ENCODE peak calls at places on chromosomes 6 and 20, in five cellular contexts. Q is neural crest cell, C is mucosa of descending colon, W is HCT116, O is fibroblast of mammary gland. P is an unnamed sample.

GRCh38 chr6:3929281-3929798 is 80.2 kb downstream of the FAM50B start:
- DNase-seq in O (peak), W (no peak), C (no peak), Q (no peak), P (no peak)

GRCh38 chr6:83708970-83709747 is at the start of gene SNAP91:
- DNase-seq in W (no peak), O (no peak), C (peak), Q (peak), P (peak)

GRCh38 chr6:68967549-68968300 is 332.6 kb downstream of the ADGRB3 start:
- DNase-seq in O (peak), W (peak), C (no peak), Q (peak), P (peak)

GRCh38 chr20:39214778-39215177 is 252.6 kb downstream of the DHX35 start:
- DNase-seq in W (no peak), C (no peak), O (no peak), Q (no peak), P (no peak)

GRCh38 chr6:26383624-26384417 is 913 bp downstream of the BTN2A2 start:
- DNase-seq in W (no peak), C (peak), O (peak), Q (no peak), P (peak)

GRCh38 chr20:63350196-63350595 is 11.0 kb downstream of the CHRNA4 start:
- DNase-seq in Q (no peak), O (no peak), C (no peak), W (no peak), P (no peak)

GRCh38 chr6:169667716-169668115 is 34.1 kb downstream of the WDR27 start:
- DNase-seq in O (no peak), Q (no peak), W (no peak), C (no peak), P (no peak)

GRCh38 chr6:120736740-120737139 is 597.5 kb downstream of the TBC1D32 start:
- DNase-seq in Q (no peak), O (no peak), C (no peak), W (no peak), P (peak)

GRCh38 chr20:52971498-52972189 is 514 bp upstream of the TSHZ2 start:
- DNase-seq in C (no peak), W (no peak), Q (no peak), O (no peak), P (no peak)

DNA sequence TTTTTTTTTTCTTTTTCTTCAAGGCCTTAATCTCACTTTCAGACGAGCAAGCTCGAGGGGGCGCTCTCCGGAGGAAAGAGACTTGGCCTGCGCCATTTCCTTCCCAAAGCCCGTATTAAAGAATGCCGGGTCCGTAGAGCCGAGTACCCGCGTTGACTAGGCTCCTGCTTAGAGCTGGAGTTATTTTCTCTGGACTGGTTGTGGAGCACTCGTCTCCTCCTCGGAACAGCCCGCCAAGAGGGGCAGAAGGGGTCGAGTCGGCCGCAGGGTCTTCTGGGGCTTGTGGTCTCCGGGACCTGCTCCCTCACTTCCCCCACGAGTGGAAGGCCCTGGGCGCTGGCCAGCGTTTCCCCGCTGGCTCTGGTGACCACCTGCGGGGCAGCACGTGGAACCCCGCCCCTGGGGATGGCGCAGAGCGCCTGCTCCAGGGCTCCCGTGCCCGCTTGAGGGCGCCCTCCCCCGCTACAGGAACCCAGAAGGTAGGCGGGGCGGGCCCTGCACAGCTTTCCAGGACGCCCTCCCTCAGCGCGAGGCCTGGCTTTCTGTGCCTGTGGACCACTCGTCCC is 2.7 kb upstream of the MEI4 start:
- DNase-seq in O (no peak), W (no peak), C (no peak), Q (peak), P (no peak)
- TF ChIP-seq CTCF in O (no peak), W (no peak), C (no peak), Q (peak), P (no peak)

DNA sequence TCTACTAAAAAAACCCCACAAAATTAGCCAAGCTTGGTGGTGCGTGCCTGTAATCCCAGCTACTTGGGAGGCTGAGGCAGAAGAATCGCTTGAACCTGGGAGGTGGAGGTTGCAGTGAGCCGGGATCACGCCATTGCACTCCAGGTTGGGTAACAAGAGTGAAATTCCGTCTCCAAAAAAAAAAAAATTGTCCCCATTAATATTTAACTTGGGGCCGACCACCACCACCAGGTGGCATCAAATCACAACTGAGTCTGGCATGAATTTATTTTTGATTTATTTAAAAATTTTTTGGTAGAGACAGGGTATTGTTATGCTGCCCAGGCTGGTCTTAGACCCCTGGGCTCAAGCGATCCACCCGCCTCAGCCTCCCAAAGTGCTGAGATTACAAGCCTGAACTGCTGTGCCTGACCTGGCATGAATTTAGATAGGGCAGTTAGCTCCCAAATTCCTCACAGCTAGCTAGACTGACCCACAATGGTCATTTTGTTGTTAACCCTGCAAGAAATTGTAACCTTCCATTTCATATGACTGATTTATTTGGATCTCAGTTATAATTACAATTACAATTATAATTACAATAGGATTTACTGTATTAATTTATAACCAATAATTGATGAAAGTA is 17.1 kb upstream of the BEND3 start:
- DNase-seq in C (no peak), Q (peak), W (peak), O (peak), P (peak)
- TF ChIP-seq CTCF in C (no peak), Q (peak), W (peak), O (peak), P (peak)

DNA sequence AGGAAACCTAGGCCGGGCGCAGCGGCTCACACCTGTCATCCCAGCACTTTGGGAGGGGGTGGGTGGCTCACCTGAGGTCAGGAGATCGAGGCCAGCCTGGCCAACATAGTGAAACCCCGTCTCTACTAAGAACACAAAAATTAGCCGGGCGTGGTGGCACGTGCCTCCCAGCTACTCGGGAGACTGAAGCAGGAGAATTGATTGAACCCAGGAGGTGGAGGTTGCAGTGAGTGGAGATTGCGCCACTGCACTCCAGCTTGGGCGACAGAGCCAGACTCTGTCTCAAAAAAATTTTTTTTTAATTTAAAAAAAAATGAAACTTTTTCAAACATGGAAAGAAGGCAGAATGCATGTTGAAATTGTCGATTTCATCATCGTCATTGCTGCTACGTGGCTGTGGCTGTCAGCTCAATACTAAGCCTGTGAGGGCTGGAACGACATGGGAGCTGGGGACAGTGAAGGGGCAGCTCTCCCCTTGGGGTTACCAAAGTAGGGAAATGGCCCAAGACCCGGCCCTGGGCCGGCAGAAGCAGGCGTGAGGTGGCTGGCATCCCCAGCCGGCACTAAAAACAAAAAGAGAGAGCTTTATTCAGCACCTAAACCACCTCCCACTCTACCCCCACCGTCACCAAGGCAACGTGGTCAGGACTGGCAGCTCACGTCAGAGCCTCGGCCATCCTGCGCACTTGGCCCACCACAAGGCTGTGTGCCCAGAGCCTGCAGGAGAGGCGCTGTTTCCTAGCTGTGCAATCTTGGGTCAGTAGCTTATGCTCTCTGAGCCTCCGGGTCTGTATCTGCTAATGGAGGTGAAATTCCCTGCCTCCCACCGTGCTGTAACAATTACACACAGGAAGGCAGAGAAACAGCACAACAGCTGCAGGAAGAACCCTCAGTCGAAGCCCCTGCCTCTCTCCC is 30.8 kb downstream of the AGPAT4 start:
- DNase-seq in O (peak), C (no peak), Q (no peak), W (no peak), P (peak)
- TF ChIP-seq CTCF in O (no peak), C (no peak), Q (no peak), W (no peak), P (no peak)

DNA sequence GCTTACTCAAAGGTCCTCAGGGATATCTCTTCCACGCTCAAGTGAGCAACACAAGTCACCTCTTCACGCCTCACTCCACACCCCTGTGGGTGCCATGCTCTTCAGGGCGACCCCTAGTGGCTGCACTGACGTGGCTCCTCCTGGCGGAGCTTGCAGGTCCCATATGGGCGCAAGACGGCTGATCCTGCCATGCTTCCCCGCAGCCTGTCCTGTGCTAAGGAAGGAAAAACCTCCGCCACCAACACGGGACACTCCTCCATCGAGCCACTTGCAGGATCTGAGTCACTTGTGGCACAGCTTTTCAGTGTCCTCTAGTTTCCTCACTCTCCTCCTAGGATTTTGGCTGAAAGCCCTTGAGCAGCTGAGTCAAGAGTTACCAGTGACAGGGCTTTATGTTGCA is 90.7 kb downstream of the KHDC1L start:
- DNase-seq in W (peak), Q (peak), C (peak), O (peak), P (peak)
- TF ChIP-seq CTCF in W (peak), Q (peak), C (no peak), O (peak), P (peak)

GRCh38 chr20:23350007-23350854 is at the start of gene NXT1:
- DNase-seq in W (peak), C (peak), O (peak), Q (peak), P (peak)
- TF ChIP-seq CTCF in W (no peak), C (no peak), O (no peak), Q (peak), P (no peak)

GRCh38 chr6:44094403-44095242 is 32.6 kb downstream of the MRPL14 start:
- DNase-seq in W (no peak), C (no peak), O (no peak), Q (no peak), P (no peak)

GRCh38 chr6:44090465-44090864 is 36.8 kb downstream of the MRPL14 start:
- DNase-seq in C (no peak), Q (no peak), W (no peak), O (no peak), P (no peak)

GRCh38 chr6:44092312-44092884 is 34.9 kb downstream of the MRPL14 start:
- DNase-seq in O (no peak), Q (no peak), C (no peak), W (no peak), P (no peak)

GRCh38 chr6:44093750-44094402 is 33.4 kb downstream of the MRPL14 start:
- DNase-seq in O (no peak), Q (no peak), C (no peak), W (no peak), P (no peak)

GRCh38 chr6:44093066-44093465 is 34.2 kb downstream of the MRPL14 start:
- DNase-seq in Q (no peak), C (no peak), W (no peak), O (no peak), P (no peak)
- TF ChIP-seq CTCF in Q (no peak), C (no peak), W (no peak), O (no peak), P (no peak)

GRCh38 chr6:144462058-144462457 is 176.9 kb downstream of the UTRN start:
- DNase-seq in Q (no peak), O (no peak), C (no peak), W (no peak), P (no peak)

DNA sequence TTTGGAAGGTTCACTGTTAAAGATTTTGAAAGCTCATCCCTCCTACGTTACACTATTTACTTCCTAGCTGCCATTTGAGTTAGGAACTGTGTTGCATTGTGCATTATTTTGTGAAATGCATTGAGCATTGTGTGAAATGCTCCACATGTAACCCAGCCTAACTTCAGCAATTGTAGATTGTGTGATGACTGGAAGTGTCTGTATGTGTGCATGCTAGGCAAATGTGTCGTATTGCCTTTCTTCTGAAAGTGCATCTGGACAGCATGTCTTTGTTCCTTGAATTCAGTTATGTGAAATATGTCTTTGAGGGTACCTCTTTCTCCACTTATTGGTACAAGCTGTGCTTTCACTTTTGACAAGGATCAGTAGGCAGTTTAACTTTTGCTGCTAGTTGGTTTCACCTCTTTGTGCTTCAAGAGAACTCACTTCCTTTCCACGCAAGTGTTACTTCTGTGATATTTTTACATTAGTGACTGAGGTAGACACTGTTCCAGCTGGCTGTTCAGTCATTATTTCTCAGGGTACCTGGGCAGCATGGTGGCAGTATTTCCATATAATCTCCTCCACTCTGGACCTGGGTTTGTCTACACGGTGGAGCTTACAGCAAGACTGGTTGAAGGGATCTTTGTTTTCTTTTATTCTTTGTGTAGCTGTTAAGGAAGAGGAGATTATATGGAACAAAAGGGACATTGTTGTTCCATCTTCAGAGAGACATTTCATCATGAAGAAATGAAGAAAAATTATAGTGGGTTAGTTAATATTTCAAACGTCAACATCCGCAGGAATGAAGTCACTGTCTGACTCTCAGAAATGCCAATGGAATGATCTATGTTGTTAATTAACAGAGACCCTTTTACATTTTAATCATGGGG is 175.3 kb downstream of the UTRN start:
- DNase-seq in Q (no peak), C (no peak), O (no peak), W (no peak), P (no peak)
- TF ChIP-seq CTCF in Q (no peak), C (no peak), O (no peak), W (no peak), P (no peak)

GRCh38 chr20:2671977-2672376 is 8.0 kb upstream of the IDH3B start:
- DNase-seq in C (no peak), W (no peak), O (no peak), Q (no peak), P (no peak)
- TF ChIP-seq CTCF in C (no peak), W (peak), O (peak), Q (no peak), P (peak)

DNA sequence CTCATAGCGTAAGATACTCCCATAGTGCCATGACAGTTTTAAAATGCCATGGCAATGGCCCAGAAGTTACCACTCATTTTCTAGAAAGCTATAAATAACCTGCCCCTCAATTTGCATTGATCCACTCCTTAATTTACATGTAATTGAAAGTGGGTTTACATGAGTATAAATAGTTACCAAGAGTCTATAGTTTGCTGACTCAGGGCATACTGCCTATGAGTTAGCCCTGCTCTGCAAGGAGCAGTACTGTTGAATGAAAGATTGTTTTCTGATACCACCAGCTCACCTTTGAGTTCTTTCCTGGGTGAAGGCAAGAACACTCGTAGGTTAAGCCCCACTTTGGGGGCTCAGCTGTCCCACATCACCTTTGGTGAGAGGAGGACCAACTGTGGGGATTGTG is 6.3 kb upstream of the ZNF334 start:
- DNase-seq in C (no peak), Q (no peak), W (no peak), O (no peak), P (no peak)
- TF ChIP-seq CTCF in C (no peak), Q (no peak), W (no peak), O (no peak), P (no peak)

GRCh38 chr20:5056801-5057599 is 55.7 kb upstream of the SLC23A2 start:
- DNase-seq in C (peak), O (peak), Q (peak), W (peak), P (peak)
- TF ChIP-seq CTCF in C (no peak), O (peak), Q (peak), W (peak), P (peak)